ENCODE peak calls at places on chromosomes 5 and 9, in seven cellular contexts. A is IMR-90, C is HCT116, M is psoas muscle, Y is tibial artery, F is H9, W is heart right ventricle. T is an unnamed sample.

GRCh38 chr5:175394601-175395000 is 49.4 kb downstream of the DRD1 start:
- DNase-seq in F (no peak), A (no peak), C (no peak), W (no peak), Y (no peak), M (no peak), T (no peak)

GRCh38 chr5:124868661-124869060 is 122.2 kb upstream of the ZNF608 start:
- DNase-seq in F (no peak), A (no peak), M (no peak), Y (no peak), C (no peak), W (no peak), T (no peak)

GRCh38 chr5:142713151-142713706 is 27.3 kb upstream of the FGF1 start:
- DNase-seq in M (peak; percentile 85), F (peak; percentile 94), Y (peak; percentile 83), W (peak; percentile 90), A (peak; percentile 80), C (peak; percentile 80), T (peak; percentile 81)

GRCh38 chr5:91224459-91224858 is 158.7 kb downstream of the ARRDC3 start:
- DNase-seq in M (no peak), A (peak; percentile 22), W (no peak), Y (no peak), F (no peak), C (no peak), T (peak; percentile 34)

GRCh38 chr5:173234129-173234793 is 745 bp downstream of the NKX2-5 start:
- DNase-seq in F (peak; percentile 62), M (no peak), C (no peak), A (no peak), Y (no peak), W (no peak), T (no peak)

GRCh38 chr9:69176446-69177135 is 2.5 kb downstream of the TJP2 start:
- DNase-seq in Y (peak; percentile 45), A (no peak), W (no peak), F (no peak), M (no peak), C (no peak), T (no peak)

GRCh38 chr9:96458226-96458625 is 8.3 kb downstream of the HABP4 start:
- DNase-seq in A (no peak), M (no peak), F (no peak), W (no peak), C (no peak), Y (no peak), T (no peak)

GRCh38 chr5:6745706-6746217 is 32.5 kb downstream of the TENT4A start:
- DNase-seq in M (no peak), Y (no peak), W (no peak), A (peak; percentile 79), C (peak; percentile 31), F (no peak), T (peak; percentile 58)

GRCh38 chr5:154236011-154236410 is 45.5 kb downstream of the GALNT10 start:
- DNase-seq in M (no peak), C (no peak), A (no peak), W (no peak), Y (no peak), F (no peak), T (no peak)

GRCh38 chr5:97095318-97095732 is 47.1 kb downstream of the LIX1 start:
- DNase-seq in C (no peak), F (no peak), A (no peak), W (no peak), Y (no peak), M (no peak), T (no peak)

GRCh38 chr9:133948138-133948537 is 44.0 kb downstream of the VAV2 start:
- DNase-seq in M (peak; percentile 23), A (no peak), W (no peak), F (no peak), C (no peak), Y (no peak), T (no peak)

GRCh38 chr5:142853682-142854081 is 83.5 kb downstream of the ARHGAP26 start:
- DNase-seq in F (no peak), A (no peak), M (no peak), C (no peak), W (no peak), Y (no peak), T (no peak)

GRCh38 chr5:71601222-71602026 is 14.3 kb downstream of the MCCC2 start:
- DNase-seq in A (peak; percentile 98), Y (peak; percentile 51), C (peak; percentile 95), M (no peak), F (peak; percentile 49), W (peak; percentile 82), T (peak; percentile 95)

GRCh38 chr5:138569759-138570158 is 5.4 kb downstream of the HSPA9 start:
- DNase-seq in F (no peak), Y (no peak), W (no peak), C (no peak), M (no peak), A (peak; percentile 40), T (no peak)

GRCh38 chr9:127897194-127897692 is 2.2 kb downstream of the ST6GALNAC6 start:
- DNase-seq in F (peak; percentile 96), W (peak; percentile 87), C (no peak), Y (peak; percentile 89), A (peak; percentile 77), M (peak; percentile 87), T (peak; percentile 65)

GRCh38 chr5:96315431-96315830 is 117.6 kb downstream of the PCSK1 start:
- DNase-seq in Y (no peak), A (no peak), F (no peak), W (no peak), C (no peak), M (no peak), T (no peak)

GRCh38 chr5:135016926-135017325 is 17.1 kb downstream of the PITX1 start:
- DNase-seq in A (no peak), Y (peak; percentile 45), M (no peak), F (peak; percentile 26), W (no peak), C (no peak), T (no peak)

GRCh38 chr5:158451203-158451982 is 592.4 kb upstream of the CLINT1 start:
- DNase-seq in A (peak; percentile 53), M (peak; percentile 42), C (no peak), Y (peak; percentile 67), W (peak; percentile 72), F (no peak), T (peak; percentile 88)

GRCh38 chr5:80275347-80275746 is 19.5 kb upstream of the SERINC5 start:
- DNase-seq in W (no peak), Y (no peak), C (no peak), F (peak; percentile 48), M (no peak), A (peak; percentile 21), T (no peak)
- TF ChIP-seq CTCF in W (peak; percentile 43), Y (no peak), C (peak; percentile 66), F (peak; percentile 72), M (peak; percentile 36), A (peak; percentile 43), T (peak; percentile 72)

GRCh38 chr9:17531642-17532254 is 47.1 kb upstream of the SH3GL2 start:
- DNase-seq in A (peak; percentile 60), M (no peak), F (no peak), W (no peak), Y (no peak), C (peak; percentile 10), T (peak; percentile 74)

GRCh38 chr9:17532461-17532860 is 46.4 kb upstream of the SH3GL2 start:
- DNase-seq in A (no peak), C (no peak), M (no peak), F (no peak), W (no peak), Y (no peak), T (no peak)

GRCh38 chr9:17528859-17529258 is 50.0 kb upstream of the SH3GL2 start:
- DNase-seq in A (peak; percentile 10), W (no peak), C (no peak), F (no peak), Y (no peak), M (no peak), T (no peak)
- TF ChIP-seq CTCF in A (peak; percentile 50), W (peak; percentile 26), C (peak; percentile 33), F (peak; percentile 67), Y (no peak), M (peak; percentile 13), T (peak; percentile 12)

DNA sequence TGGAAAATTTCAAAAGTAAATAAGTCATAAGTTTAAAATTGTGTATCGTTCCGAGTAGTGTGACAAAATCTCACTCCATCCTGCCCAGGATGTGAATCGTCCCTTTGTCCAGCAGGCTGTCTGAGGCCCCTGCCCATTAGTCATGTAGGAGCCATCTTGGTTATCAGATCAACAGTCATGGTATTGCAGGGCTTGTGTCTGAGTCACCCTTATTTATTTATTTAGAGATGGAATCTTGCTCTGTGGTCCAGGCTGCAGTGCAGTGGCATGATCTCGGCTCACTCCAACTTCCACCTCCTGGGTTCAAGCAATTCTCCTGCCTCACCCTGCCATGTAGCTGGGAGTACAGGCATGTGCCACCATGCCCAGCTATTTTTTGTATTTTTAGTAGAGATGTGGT is 30.2 kb downstream of the ITGA2 start:
- DNase-seq in Y (no peak), C (peak; percentile 33), M (no peak), W (no peak), A (peak; percentile 87), F (no peak), T (peak; percentile 91)
- TF ChIP-seq CTCF in Y (no peak), C (no peak), M (no peak), W (no peak), A (peak; percentile 6), F (no peak), T (peak; percentile 61)

DNA sequence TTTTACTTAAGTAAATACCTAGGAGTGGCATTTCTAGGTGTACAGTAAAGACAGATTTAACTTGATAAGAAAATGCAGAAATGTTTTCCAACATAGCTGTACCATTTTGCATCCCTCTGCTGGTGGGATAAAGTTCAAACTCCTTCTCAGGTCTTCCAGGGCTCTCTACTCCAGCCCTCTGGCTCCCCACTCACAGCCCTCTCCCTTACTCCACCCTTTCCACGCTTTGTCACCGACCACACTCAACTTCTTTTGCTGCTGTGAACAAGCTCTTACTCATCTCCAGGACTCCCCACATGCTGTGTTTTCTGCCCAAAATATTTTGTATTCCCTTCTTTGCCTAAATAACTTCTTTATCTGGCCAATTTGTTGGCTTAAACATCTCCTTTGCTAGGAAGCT is 90.6 kb upstream of the OSMR start:
- DNase-seq in C (no peak), F (no peak), M (no peak), Y (no peak), W (no peak), A (peak; percentile 68), T (peak; percentile 72)
- TF ChIP-seq CTCF in C (peak; percentile 13), F (no peak), M (no peak), Y (no peak), W (no peak), A (no peak), T (peak; percentile 43)

GRCh38 chr9:135440620-135441019 is 39.0 kb upstream of the PPP1R26 start:
- DNase-seq in C (peak; percentile 26), Y (no peak), F (no peak), M (no peak), W (no peak), A (no peak), T (no peak)
- TF ChIP-seq CTCF in C (peak; percentile 27), Y (no peak), F (no peak), M (no peak), W (no peak), A (no peak), T (no peak)

T was measured in brain microvascular endothelial cell.